ENCODE peak calls at places on chromosome 4, in five cellular contexts. One of them, this sample, is unnamed.

GRCh38 chr4:101807351-101807750 is 16.8 kb downstream of the BANK1 start:
- DNase-seq in hypothalamus: no peak
- DNase-seq in K562: no peak
- DNase-seq in HFFc6: no peak
- DNase-seq in head of caudate nucleus: no peak
- DNase-seq in this sample: no peak

GRCh38 chr4:65521666-65522065 is 148.6 kb downstream of the EPHA5 start:
- DNase-seq in hypothalamus: no peak
- DNase-seq in K562: no peak
- DNase-seq in HFFc6: no peak
- DNase-seq in head of caudate nucleus: peak; percentile 16
- DNase-seq in this sample: no peak

GRCh38 chr4:122606364-122607043 is 14.4 kb downstream of the IL21 start:
- DNase-seq in hypothalamus: no peak
- DNase-seq in K562: no peak
- DNase-seq in HFFc6: no peak
- DNase-seq in head of caudate nucleus: no peak
- DNase-seq in this sample: no peak

GRCh38 chr4:158805628-158806471 is 37.0 kb downstream of the FNIP2 start:
- DNase-seq in hypothalamus: no peak
- DNase-seq in K562: no peak
- DNase-seq in HFFc6: peak; percentile 23
- DNase-seq in head of caudate nucleus: no peak
- DNase-seq in this sample: no peak

GRCh38 chr4:70772929-70773555 is 51.3 kb downstream of the RUFY3 start:
- DNase-seq in hypothalamus: no peak
- DNase-seq in K562: no peak
- DNase-seq in HFFc6: no peak
- DNase-seq in head of caudate nucleus: no peak
- DNase-seq in this sample: no peak

GRCh38 chr4:101280866-101281600 is 66.3 kb downstream of the PPP3CA start:
- DNase-seq in hypothalamus: no peak
- DNase-seq in K562: no peak
- DNase-seq in HFFc6: no peak
- DNase-seq in head of caudate nucleus: no peak
- DNase-seq in this sample: no peak

GRCh38 chr4:3290889-3291321 is 1.9 kb upstream of the RGS12 start:
- DNase-seq in hypothalamus: no peak
- DNase-seq in K562: no peak
- DNase-seq in HFFc6: no peak
- DNase-seq in head of caudate nucleus: peak; percentile 10
- DNase-seq in this sample: no peak

GRCh38 chr4:25182941-25183340 is 22.7 kb upstream of the SEPSECS start:
- DNase-seq in hypothalamus: no peak
- DNase-seq in K562: no peak
- DNase-seq in HFFc6: no peak
- DNase-seq in head of caudate nucleus: no peak
- DNase-seq in this sample: no peak

GRCh38 chr4:183264614-183265013 is 55.5 kb downstream of the CLDN22 start:
- DNase-seq in hypothalamus: no peak
- DNase-seq in K562: no peak
- DNase-seq in HFFc6: peak; percentile 68
- DNase-seq in head of caudate nucleus: no peak
- DNase-seq in this sample: peak; percentile 41

GRCh38 chr4:8439914-8440490 is 521 bp downstream of the ACOX3 start:
- DNase-seq in hypothalamus: no peak
- DNase-seq in K562: no peak
- DNase-seq in HFFc6: no peak
- DNase-seq in head of caudate nucleus: no peak
- DNase-seq in this sample: peak; percentile 1

GRCh38 chr4:78691333-78691732 is 84.8 kb upstream of the BMP2K start:
- DNase-seq in hypothalamus: no peak
- DNase-seq in K562: peak; percentile 62
- DNase-seq in HFFc6: no peak
- DNase-seq in head of caudate nucleus: no peak
- DNase-seq in this sample: no peak

GRCh38 chr4:166498541-166498940 is 625.5 kb downstream of the TLL1 start:
- DNase-seq in hypothalamus: no peak
- DNase-seq in K562: no peak
- DNase-seq in HFFc6: no peak
- DNase-seq in head of caudate nucleus: no peak
- DNase-seq in this sample: no peak

GRCh38 chr4:13208558-13209193 is 275.5 kb downstream of the RAB28 start:
- DNase-seq in hypothalamus: no peak
- DNase-seq in K562: peak; percentile 22
- DNase-seq in HFFc6: no peak
- DNase-seq in head of caudate nucleus: no peak
- DNase-seq in this sample: no peak

GRCh38 chr4:127686656-127687055 is 43.5 kb upstream of the SLC25A31 start:
- DNase-seq in hypothalamus: no peak
- DNase-seq in K562: no peak
- DNase-seq in HFFc6: peak; percentile 33
- DNase-seq in head of caudate nucleus: no peak
- DNase-seq in this sample: peak; percentile 41

GRCh38 chr4:144716778-144717177 is 70.8 kb downstream of the HHIP start:
- DNase-seq in hypothalamus: no peak
- DNase-seq in K562: no peak
- DNase-seq in HFFc6: no peak
- DNase-seq in head of caudate nucleus: no peak
- DNase-seq in this sample: peak; percentile 17

GRCh38 chr4:16626945-16627344 is 271.5 kb downstream of the LDB2 start:
- DNase-seq in hypothalamus: peak; percentile 7
- DNase-seq in K562: no peak
- DNase-seq in HFFc6: peak; percentile 87
- DNase-seq in head of caudate nucleus: peak; percentile 39
- DNase-seq in this sample: peak; percentile 88

GRCh38 chr4:87981505-87981904 is 6.0 kb downstream of the SPP1 start:
- DNase-seq in hypothalamus: no peak
- DNase-seq in K562: no peak
- DNase-seq in HFFc6: no peak
- DNase-seq in head of caudate nucleus: no peak
- DNase-seq in this sample: no peak

GRCh38 chr4:152118819-152119553 is 358.2 kb upstream of the GATB start:
- DNase-seq in hypothalamus: no peak
- DNase-seq in K562: no peak
- DNase-seq in HFFc6: no peak
- DNase-seq in head of caudate nucleus: no peak
- DNase-seq in this sample: no peak

GRCh38 chr4:101345596-101346311 is 1.6 kb downstream of the PPP3CA start:
- DNase-seq in hypothalamus: peak; percentile 76
- DNase-seq in K562: peak; percentile 56
- DNase-seq in HFFc6: peak; percentile 36
- DNase-seq in head of caudate nucleus: peak; percentile 77
- DNase-seq in this sample: peak; percentile 14

GRCh38 chr4:172515266-172515879 is 653.2 kb upstream of the GALNT7 start:
- DNase-seq in hypothalamus: no peak
- DNase-seq in K562: no peak
- DNase-seq in HFFc6: no peak
- DNase-seq in head of caudate nucleus: no peak
- DNase-seq in this sample: no peak

GRCh38 chr4:77473509-77473908 is 132.1 kb upstream of the CXCL13 start:
- DNase-seq in hypothalamus: no peak
- DNase-seq in K562: peak; percentile 51
- DNase-seq in HFFc6: peak; percentile 10
- DNase-seq in head of caudate nucleus: no peak
- DNase-seq in this sample: no peak

GRCh38 chr4:54100607-54101189 is 735 bp downstream of the GSX2 start:
- DNase-seq in hypothalamus: no peak
- DNase-seq in K562: no peak
- DNase-seq in HFFc6: no peak
- DNase-seq in head of caudate nucleus: no peak
- DNase-seq in this sample: no peak

GRCh38 chr4:36317731-36318130 is 36.3 kb downstream of the DTHD1 start:
- DNase-seq in hypothalamus: no peak
- DNase-seq in K562: no peak
- DNase-seq in HFFc6: no peak
- DNase-seq in head of caudate nucleus: no peak
- DNase-seq in this sample: no peak

GRCh38 chr4:152640058-152640921 is 39.5 kb downstream of the TMEM154 start:
- DNase-seq in hypothalamus: no peak
- DNase-seq in K562: peak; percentile 42
- DNase-seq in HFFc6: peak; percentile 22
- DNase-seq in head of caudate nucleus: no peak
- DNase-seq in this sample: peak; percentile 1

GRCh38 chr4:75254745-75255144 is 259.5 kb downstream of the RCHY1 start:
- DNase-seq in hypothalamus: no peak
- DNase-seq in K562: no peak
- DNase-seq in HFFc6: no peak
- DNase-seq in head of caudate nucleus: no peak
- DNase-seq in this sample: peak; percentile 1

This sample was measured in HCEC 1CT.